ENCODE peak calls at places on chromosomes 7 and 10, in five cellular contexts. U is fibroblast of villous mesenchyme, G is heart left ventricle, N is ascending aorta, Y is right lobe of liver. M is an unnamed sample.

GRCh38 chr10:121616291-121616690 is 18.0 kb upstream of the FGFR2 start:
- DNase-seq in U (no peak), G (no peak), N (no peak), Y (no peak), M (no peak)

GRCh38 chr10:30186371-30186875 is 127.0 kb upstream of the JCAD start:
- DNase-seq in U (no peak), G (peak), N (no peak), Y (peak), M (no peak)

GRCh38 chr10:100779329-100779728 is 33.9 kb downstream of the PAX2 start:
- DNase-seq in U (no peak), G (no peak), N (no peak), Y (no peak), M (no peak)

GRCh38 chr10:101725296-101725695 is 30.3 kb upstream of the FBXW4 start:
- DNase-seq in U (no peak), G (no peak), N (no peak), Y (no peak), M (no peak)

GRCh38 chr10:44955408-44956070 is 4.1 kb upstream of the RASSF4 start:
- DNase-seq in U (no peak), G (no peak), N (peak), Y (no peak), M (peak)

GRCh38 chr7:106050002-106050742 is 61.9 kb downstream of the SYPL1 start:
- DNase-seq in U (peak), G (no peak), N (no peak), Y (no peak), M (no peak)

GRCh38 chr7:44460325-44460724 is 30.1 kb downstream of the NUDCD3 start:
- DNase-seq in U (no peak), G (no peak), N (no peak), Y (no peak), M (no peak)

GRCh38 chr7:67311901-67312300 is 315.3 kb downstream of the TYW1 start:
- DNase-seq in U (peak), G (no peak), N (no peak), Y (no peak), M (no peak)

GRCh38 chr10:111360260-111360925 is 283.6 kb downstream of the ADRA2A start:
- DNase-seq in U (peak), G (peak), N (no peak), Y (peak), M (no peak)
- TF ChIP-seq CTCF in U (peak), G (peak), N (peak), Y (peak), M (no peak)

GRCh38 chr10:98748298-98748697 is 301.6 kb upstream of the HPS1 start:
- DNase-seq in U (peak), G (no peak), N (no peak), Y (no peak), M (no peak)

DNA sequence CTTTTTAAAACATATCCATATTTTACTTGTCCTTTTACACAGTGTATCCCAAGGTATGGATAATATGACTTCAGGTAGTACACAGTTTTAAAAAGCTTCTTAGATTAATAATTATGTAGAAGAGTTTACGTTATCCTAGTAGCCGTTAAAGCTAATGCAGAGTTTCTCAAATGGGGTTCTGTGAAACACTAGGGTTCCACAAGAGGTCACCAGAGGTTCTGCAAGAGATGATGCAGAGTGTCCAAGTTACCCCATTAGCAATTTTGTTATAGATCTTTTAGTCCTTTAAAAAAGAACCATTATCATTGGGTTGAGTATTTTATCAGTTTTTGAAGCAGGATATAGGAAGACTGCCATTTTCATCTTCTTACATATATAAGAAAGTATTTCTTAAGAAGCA is 298.9 kb upstream of the HPS1 start:
- DNase-seq in U (no peak), G (no peak), N (no peak), Y (no peak), M (no peak)
- TF ChIP-seq CTCF in U (no peak), G (no peak), N (no peak), Y (no peak), M (no peak)

DNA sequence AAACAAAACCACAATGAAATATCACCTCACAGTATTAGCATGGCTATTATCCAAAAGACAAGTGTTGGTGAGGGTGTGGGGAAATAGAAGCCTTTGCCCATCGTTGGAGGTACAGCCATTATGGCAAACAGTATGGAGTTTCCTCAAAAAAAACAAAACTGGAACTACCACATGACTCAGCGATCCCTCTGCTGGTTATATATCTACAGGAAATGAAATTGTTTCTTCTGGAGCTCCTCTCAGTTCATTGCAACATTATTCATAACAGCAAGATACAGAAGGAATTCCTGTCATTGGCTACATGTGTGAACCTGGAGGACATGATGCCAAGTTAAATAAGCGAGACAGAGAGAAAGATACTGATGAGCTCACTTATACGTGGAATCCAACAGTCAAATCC is 2.4 kb upstream of the UBE3C start:
- DNase-seq in U (peak), G (no peak), N (no peak), Y (no peak), M (no peak)
- TF ChIP-seq CTCF in U (peak), G (no peak), N (no peak), Y (peak), M (no peak)

GRCh38 chr7:142855401-142855743 is 496 bp downstream of the EPHB6 start:
- DNase-seq in U (peak), G (no peak), N (no peak), Y (no peak), M (no peak)
- TF ChIP-seq CTCF in U (peak), G (no peak), N (no peak), Y (no peak), M (no peak)

GRCh38 chr7:29977926-29978652 is 11.5 kb downstream of the SCRN1 start:
- DNase-seq in U (no peak), G (no peak), N (no peak), Y (no peak), M (no peak)
- TF ChIP-seq CTCF in U (no peak), G (no peak), N (no peak), Y (no peak), M (no peak)

DNA sequence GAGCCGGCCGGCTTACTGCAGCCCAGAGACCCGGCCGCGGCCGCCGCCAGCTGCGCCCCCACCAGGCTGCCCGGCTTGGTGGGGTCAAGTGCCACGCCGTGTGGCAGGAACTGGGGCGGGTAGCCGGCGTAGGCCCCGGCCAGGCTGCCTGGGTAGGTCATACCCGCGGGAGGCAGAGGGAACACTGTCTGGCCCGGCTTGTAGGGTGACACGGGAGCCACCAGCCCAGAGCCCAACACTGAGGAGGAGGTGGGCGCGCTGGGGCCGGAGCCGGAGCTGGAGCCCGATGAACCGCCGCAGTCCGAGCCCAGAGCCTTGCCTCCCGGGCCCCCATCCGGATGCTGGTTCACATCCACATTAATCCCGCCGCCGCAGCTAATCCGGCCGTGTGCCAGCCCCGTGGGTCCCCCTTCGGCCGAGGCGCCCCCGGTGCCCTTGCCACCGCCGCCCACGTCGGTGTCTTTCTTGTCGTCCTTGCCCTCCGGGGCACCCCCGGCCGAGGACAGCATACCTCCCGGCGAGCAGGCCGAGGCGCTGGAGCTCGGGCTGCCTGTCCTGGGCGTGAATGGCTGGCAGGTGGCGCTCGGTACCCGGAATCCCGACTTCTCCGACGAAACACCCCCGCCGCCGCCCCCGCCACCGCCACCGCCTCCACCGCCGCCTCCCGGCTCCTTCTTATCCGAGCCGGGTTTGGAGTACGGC is 2.0 kb downstream of the ZNF503 start:
- DNase-seq in U (peak), G (peak), N (peak), Y (peak), M (no peak)
- TF ChIP-seq CTCF in U (peak), G (peak), N (peak), Y (peak), M (no peak)

DNA sequence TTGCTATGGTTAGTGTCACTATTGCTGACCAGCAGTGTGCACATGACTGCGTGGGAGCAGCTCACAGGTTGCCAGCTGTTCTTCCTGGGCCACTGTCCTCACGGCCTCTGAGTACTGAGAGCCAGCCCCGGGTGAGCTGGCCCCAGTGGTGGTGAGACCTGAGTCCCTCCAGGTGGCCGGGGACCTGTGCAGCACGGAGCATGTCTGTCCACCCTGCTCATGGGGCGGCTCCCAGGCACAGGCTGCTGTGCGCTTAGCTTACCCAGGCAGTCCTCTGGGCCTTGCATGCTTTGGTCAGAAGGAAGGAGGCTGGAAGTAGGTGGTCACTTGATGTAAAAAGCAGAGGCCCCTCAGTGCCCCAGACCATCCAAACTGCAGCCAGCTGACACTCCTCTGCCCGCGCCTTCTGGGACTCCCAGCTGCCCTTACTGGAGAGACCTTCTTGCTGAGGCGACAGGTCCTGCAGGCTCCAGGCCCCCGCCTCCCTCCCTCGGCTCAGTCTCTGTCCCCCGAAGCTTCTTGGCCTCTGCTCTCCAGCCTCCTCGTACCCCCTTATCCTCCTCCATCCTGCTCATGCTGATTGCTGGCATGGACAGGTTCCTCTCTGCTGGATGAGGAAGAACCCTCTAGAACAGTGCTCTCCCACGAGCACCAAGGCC is 30.9 kb upstream of the DPYSL4 start:
- DNase-seq in U (no peak), G (no peak), N (no peak), Y (peak), M (no peak)
- TF ChIP-seq CTCF in U (no peak), G (no peak), N (no peak), Y (no peak), M (no peak)

DNA sequence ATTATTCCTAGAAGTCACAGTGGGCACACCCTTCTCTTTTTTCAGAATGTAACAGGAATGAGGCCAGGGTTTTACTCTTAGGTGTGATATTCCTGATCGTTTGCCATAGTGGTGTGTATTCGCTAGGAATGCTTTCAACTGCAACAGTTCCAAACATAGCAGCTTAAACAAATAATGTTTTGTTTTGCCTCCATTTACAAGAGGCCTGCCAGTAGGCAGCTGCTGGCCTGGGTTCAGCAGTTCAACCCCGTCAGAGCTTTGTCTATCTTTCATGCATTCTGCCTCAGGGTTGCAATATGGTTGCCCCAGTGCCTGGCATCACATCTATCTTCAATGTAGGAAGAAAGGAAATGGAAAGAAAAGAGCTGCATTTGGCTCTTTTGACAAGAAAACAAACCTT is 21.7 kb upstream of the RET start:
- DNase-seq in U (no peak), G (no peak), N (no peak), Y (peak), M (no peak)
- TF ChIP-seq CTCF in U (no peak), G (no peak), N (no peak), Y (no peak), M (no peak)

DNA sequence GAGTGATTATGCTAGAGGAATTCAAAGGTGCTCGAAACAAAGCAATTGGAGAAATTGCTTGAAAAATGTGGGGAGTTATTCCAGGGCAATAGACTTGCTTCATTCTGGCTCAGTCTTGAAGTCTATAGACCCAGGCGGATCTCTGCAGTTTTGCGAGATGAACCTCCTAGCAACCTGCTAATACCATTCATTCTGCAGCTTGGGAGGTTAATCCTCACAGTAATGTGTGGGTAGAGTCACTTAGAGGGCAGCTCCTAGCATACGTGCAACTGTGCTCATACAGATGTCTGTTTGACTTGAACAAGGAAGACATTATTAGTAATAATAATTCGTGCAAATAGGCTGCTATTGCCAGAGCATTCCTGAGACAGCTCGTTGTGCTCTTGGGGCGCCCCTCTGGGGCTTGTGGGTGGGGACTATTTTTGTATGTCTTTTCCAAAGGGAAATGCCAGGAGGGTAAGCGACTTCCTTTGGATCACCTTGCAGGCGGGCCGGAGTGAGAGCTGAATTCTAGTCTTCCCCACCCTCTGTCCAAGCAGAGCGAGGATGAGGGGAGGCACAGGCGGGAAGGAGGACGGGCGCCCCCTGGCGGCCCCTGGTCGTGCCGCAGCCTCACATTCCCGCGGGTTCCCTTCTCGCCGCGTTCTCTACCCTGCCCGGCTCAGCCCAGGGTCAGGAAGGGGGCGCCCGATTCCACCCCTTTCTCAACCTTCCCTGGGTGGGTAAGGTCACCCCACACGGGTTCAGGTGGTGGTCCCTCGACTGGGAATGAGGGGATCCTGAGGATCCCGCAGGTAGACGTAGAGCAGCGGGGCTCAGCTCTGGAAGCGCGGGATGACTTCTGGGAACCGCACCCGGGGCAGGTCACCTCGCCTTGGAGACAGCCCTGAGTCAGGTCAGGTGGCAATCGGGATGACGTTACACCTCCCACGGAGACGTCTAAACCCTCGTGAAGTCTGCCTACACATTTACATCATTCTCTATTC is 241.5 kb downstream of the PHTF2 start:
- DNase-seq in U (peak), G (peak), N (no peak), Y (no peak), M (no peak)
- TF ChIP-seq CTCF in U (peak), G (peak), N (peak), Y (peak), M (no peak)

M was measured in omental fat pad.